ENCODE peak calls at places on chromosome 13, in seven cellular contexts. S is GM12891, V is upper lobe of left lung, C is endothelial cell of umbilical vein, X is transverse colon, A is breast epithelium, G is GM23338. P is an unnamed sample.

GRCh38 chr13:72121466-72121865 is 254.5 kb upstream of the DACH1 start:
- DNase-seq in S (no peak), V (no peak), C (no peak), X (no peak), A (no peak), G (peak), P (no peak)

GRCh38 chr13:69589531-69589930 is 518.1 kb upstream of the ATXN8OS start:
- DNase-seq in S (no peak), V (no peak), C (no peak), X (no peak), A (no peak), G (no peak), P (no peak)

GRCh38 chr13:110560606-110561334 is 752 bp downstream of the RAB20 start:
- DNase-seq in S (peak), V (no peak), C (peak), X (peak), A (no peak), G (peak), P (peak)

GRCh38 chr13:94956407-94957110 is 244.2 kb upstream of the SOX21 start:
- DNase-seq in S (no peak), V (no peak), C (no peak), X (no peak), A (no peak), G (no peak), P (no peak)

GRCh38 chr13:34128661-34129060 is 310.7 kb downstream of the RFC3 start:
- DNase-seq in S (no peak), V (no peak), C (no peak), X (no peak), A (no peak), G (no peak), P (no peak)

GRCh38 chr13:30576528-30576927 is 41.2 kb upstream of the USPL1 start:
- DNase-seq in S (no peak), V (no peak), C (no peak), X (peak), A (no peak), G (no peak), P (no peak)

GRCh38 chr13:35554972-35555623 is 78.6 kb upstream of the MAB21L1 start:
- DNase-seq in S (no peak), V (no peak), C (peak), X (no peak), A (no peak), G (no peak), P (no peak)

GRCh38 chr13:107138468-107138867 is 570.5 kb upstream of the ARGLU1 start:
- DNase-seq in S (no peak), V (no peak), C (no peak), X (no peak), A (no peak), G (peak), P (no peak)

GRCh38 chr13:94595006-94595942 is 678 bp downstream of the TGDS start:
- DNase-seq in S (no peak), V (no peak), C (peak), X (peak), A (no peak), G (peak), P (no peak)

GRCh38 chr13:101116826-101117225 is 299.5 kb downstream of the NALCN start:
- DNase-seq in S (no peak), V (no peak), C (no peak), X (no peak), A (no peak), G (peak), P (no peak)

GRCh38 chr13:92951273-92951820 is 275.3 kb upstream of the GPC6 start:
- DNase-seq in S (no peak), V (no peak), C (no peak), X (no peak), A (no peak), G (no peak), P (no peak)

GRCh38 chr13:42652642-42653415 is 78.9 kb downstream of the TNFSF11 start:
- DNase-seq in S (no peak), V (no peak), C (no peak), X (no peak), A (no peak), G (peak), P (no peak)

GRCh38 chr13:50030315-50030714 is 15.1 kb downstream of the KCNRG start:
- DNase-seq in S (no peak), V (no peak), C (no peak), X (no peak), A (no peak), G (peak), P (no peak)
- TF ChIP-seq POLR2AphosphoS5 in S (no peak), V (no peak), C (no peak), X (no peak), A (no peak), G (no peak), P (no peak)

GRCh38 chr13:24625324-24625723 is 54.9 kb upstream of the ATP12A start:
- DNase-seq in S (peak), V (no peak), C (no peak), X (no peak), A (no peak), G (no peak), P (no peak)

GRCh38 chr13:24627090-24627714 is 53.0 kb upstream of the ATP12A start:
- DNase-seq in S (no peak), V (peak), C (no peak), X (no peak), A (no peak), G (peak), P (no peak)

GRCh38 chr13:24626449-24626848 is 53.8 kb upstream of the ATP12A start:
- DNase-seq in S (no peak), V (no peak), C (no peak), X (no peak), A (no peak), G (no peak), P (no peak)

GRCh38 chr13:24624801-24625231 is 55.4 kb upstream of the ATP12A start:
- DNase-seq in S (no peak), V (peak), C (no peak), X (no peak), A (no peak), G (no peak), P (peak)

GRCh38 chr13:24625870-24626419 is 54.3 kb upstream of the ATP12A start:
- DNase-seq in S (peak), V (no peak), C (no peak), X (no peak), A (no peak), G (no peak), P (no peak)
- TF ChIP-seq POLR2AphosphoS5 in S (no peak), V (no peak), C (no peak), X (no peak), A (no peak), G (no peak), P (no peak)

DNA sequence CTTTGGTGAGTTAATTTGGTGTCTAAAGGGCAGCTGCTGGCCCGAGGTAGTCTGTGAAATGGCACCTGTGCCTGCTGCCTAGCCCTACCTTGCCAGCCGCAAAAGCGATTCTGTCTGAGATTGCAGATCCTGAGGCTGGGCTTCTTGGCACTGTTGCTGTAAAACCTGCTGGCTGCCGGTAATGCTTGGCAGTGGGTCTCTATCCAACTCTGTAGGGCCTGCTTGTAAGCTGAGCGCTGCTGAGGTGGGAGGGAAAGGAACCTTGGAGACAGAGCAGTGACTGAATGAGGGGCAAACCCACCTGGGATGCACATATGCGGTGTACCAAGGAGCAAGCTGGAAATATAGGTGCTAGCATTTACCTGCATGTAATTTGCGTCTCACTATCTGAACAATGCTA is 11.7 kb downstream of the LCP1 start:
- DNase-seq in S (no peak), V (no peak), C (no peak), X (no peak), A (no peak), G (peak), P (no peak)
- TF ChIP-seq POLR2AphosphoS5 in S (peak), V (no peak), C (no peak), X (no peak), A (no peak), G (no peak), P (no peak)

GRCh38 chr13:112096959-112097358 is 30.0 kb downstream of the SOX1 start:
- DNase-seq in S (no peak), V (no peak), C (no peak), X (no peak), A (no peak), G (no peak), P (no peak)
- TF ChIP-seq POLR2AphosphoS5 in S (no peak), V (no peak), C (no peak), X (no peak), A (no peak), G (no peak), P (no peak)

GRCh38 chr13:32427852-32428580 is at the start of gene N4BP2L1:
- DNase-seq in S (peak), V (peak), C (peak), X (peak), A (peak), G (peak), P (peak)
- TF ChIP-seq POLR2AphosphoS5 in S (peak), V (peak), C (no peak), X (peak), A (peak), G (peak), P (peak)

DNA sequence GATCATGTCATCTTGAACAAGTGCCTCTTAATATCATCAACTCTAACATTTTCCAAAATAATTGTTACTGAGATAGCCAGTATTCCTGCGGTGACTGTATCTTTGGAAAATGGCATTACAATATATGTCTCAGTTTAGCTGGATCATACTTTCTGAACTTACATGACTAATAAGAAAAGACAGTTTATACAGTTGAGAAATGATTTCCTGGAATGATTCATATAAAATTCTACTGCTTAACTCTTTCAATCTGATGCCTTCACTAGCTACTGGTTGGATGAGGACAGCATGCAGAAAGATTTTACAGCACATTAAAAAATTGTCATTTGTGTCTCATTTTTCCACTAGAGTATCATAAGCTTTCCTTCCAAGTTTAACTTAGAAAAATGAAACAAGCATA is 302.1 kb downstream of the PCDH17 start:
- DNase-seq in S (no peak), V (no peak), C (peak), X (no peak), A (no peak), G (no peak), P (no peak)
- TF ChIP-seq POLR2AphosphoS5 in S (no peak), V (no peak), C (no peak), X (no peak), A (no peak), G (no peak), P (no peak)

DNA sequence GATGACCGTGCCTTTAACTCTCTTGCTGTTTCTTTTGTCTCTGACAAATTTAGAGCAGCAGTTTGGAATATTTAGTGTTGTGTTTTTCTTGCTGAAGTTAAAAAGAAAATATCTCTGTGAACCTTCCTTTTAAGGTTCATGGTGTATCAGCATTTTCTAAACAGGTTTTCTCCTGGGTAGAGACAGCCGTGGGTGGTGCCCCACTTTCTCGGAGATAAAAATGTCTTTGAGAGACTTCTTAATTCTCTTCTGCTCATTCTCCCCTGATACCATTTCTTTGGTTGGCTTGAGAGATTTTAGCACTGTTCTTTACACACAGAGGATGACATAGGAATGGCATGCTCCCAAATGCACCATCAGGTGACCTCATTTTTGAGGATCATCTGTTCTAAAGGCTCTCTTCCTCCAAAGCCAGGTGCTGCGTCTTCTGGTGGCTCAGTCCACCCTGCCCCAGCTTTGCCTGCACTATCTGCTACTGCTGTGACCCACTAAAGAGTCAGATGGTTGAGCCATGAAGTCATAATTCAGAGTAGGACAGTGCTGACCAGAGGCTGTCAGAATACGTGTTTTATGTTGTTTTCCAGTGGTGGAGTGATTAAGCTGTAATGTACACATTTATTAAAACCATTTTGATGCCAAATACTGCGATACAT is 90.3 kb upstream of the SLC10A2 start:
- DNase-seq in S (no peak), V (no peak), C (no peak), X (no peak), A (no peak), G (no peak), P (no peak)
- TF ChIP-seq POLR2AphosphoS5 in S (no peak), V (no peak), C (no peak), X (no peak), A (no peak), G (no peak), P (no peak)

GRCh38 chr13:113419531-113420183 is 33.6 kb downstream of the ADPRHL1 start:
- DNase-seq in S (no peak), V (no peak), C (no peak), X (no peak), A (no peak), G (no peak), P (no peak)
- TF ChIP-seq POLR2AphosphoS5 in S (no peak), V (no peak), C (no peak), X (no peak), A (no peak), G (no peak), P (no peak)

GRCh38 chr13:20583803-20584293 is 16.9 kb downstream of the IFT88 start:
- DNase-seq in S (no peak), V (no peak), C (no peak), X (no peak), A (no peak), G (no peak), P (no peak)
- TF ChIP-seq POLR2AphosphoS5 in S (no peak), V (no peak), C (no peak), X (no peak), A (no peak), G (no peak), P (no peak)

DNA sequence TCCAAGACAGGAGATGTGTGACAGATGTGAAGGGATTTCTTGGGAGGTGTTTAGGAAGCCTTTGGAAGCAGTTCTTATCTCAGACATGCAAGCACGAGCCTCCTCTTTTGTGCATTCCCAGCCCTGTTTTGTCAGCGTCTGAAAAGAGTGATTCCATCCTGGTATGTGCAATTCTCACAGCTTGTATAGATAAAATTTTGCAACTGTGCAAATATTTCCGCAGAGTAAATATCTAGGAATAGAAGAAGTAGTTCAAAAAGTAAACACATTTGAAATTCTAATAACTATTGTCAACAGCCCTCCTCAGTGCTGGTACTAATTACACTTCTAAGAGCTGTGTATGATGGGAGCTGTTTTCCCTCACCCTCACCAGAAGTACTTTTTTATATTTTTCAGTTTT is 72.4 kb upstream of the C1QTNF9B start:
- DNase-seq in S (no peak), V (no peak), C (no peak), X (no peak), A (no peak), G (no peak), P (no peak)
- TF ChIP-seq POLR2AphosphoS5 in S (no peak), V (no peak), C (no peak), X (no peak), A (no peak), G (no peak), P (no peak)